ENCODE peak calls at places on chromosome 18, in five cellular contexts. E is cardiac muscle cell; U is upper lobe of right lung; B is CD8-positive, alpha-beta T cell; I is adrenal gland. D is an unnamed sample.

GRCh38 chr18:37282386-37283037 is 283.1 kb downstream of the CELF4 start:
- DNase-seq in E (peak; percentile 10), U (no peak), B (no peak), I (no peak), D (no peak)

GRCh38 chr18:79496978-79497637 is 101.4 kb downstream of the NFATC1 start:
- DNase-seq in E (no peak), U (peak; percentile 51), B (no peak), I (peak; percentile 44), D (peak; percentile 61)

GRCh38 chr18:35141077-35141476 is 99.8 kb upstream of the ZNF397 start:
- DNase-seq in E (no peak), U (no peak), B (no peak), I (no peak), D (no peak)

GRCh38 chr18:42334931-42335330 is 379.9 kb downstream of the PIK3C3 start:
- DNase-seq in E (no peak), U (no peak), B (no peak), I (no peak), D (no peak)

GRCh38 chr18:31740180-31740579 is 20.5 kb downstream of the SLC25A52 start:
- DNase-seq in E (no peak), U (no peak), B (no peak), I (no peak), D (no peak)

GRCh38 chr18:3148930-3149535 is 70.7 kb downstream of the MYOM1 start:
- DNase-seq in E (no peak), U (no peak), B (no peak), I (no peak), D (no peak)

GRCh38 chr18:48326901-48327675 is 82.1 kb downstream of the ZBTB7C start:
- DNase-seq in E (no peak), U (peak; percentile 46), B (no peak), I (peak; percentile 63), D (peak; percentile 35)

GRCh38 chr18:76923485-76924085 is 101.2 kb downstream of the ZNF236 start:
- DNase-seq in E (peak; percentile 13), U (no peak), B (no peak), I (no peak), D (peak; percentile 45)

GRCh38 chr18:33578371-33579146 is 540 bp downstream of the ASXL3 start:
- DNase-seq in E (peak; percentile 73), U (peak; percentile 58), B (no peak), I (no peak), D (peak; percentile 4)

GRCh38 chr18:13558132-13558531 is 168.2 kb downstream of the FAM210A start:
- DNase-seq in E (peak; percentile 72), U (no peak), B (peak; percentile 36), I (no peak), D (peak; percentile 58)

GRCh38 chr18:70411886-70412443 is 123.1 kb downstream of the SOCS6 start:
- DNase-seq in E (no peak), U (no peak), B (no peak), I (no peak), D (no peak)

DNA sequence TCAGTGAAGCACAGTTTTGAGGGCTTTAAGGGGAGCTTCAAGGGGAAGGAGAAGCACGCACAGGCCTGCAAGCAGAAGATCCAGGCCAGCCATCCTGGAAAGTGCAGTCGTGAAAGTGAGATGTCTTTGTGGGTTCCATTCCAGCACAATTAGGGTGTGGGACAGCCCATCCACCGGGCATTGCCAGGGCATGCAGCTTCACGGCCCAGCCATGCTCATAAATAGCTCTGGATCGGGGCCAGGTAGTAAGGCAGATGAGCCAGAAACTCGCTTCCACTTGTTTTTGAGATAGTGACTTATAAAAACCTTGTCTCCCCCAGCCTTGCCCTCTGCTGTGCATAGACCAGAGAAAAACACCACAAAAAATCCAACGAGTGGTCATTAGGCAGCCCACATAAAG is 21.0 kb downstream of the KDSR start:
- DNase-seq in E (no peak), U (no peak), B (no peak), I (peak; percentile 78), D (no peak)
- TF ChIP-seq CTCF in E (no peak), U (no peak), B (no peak), I (no peak), D (no peak)

DNA sequence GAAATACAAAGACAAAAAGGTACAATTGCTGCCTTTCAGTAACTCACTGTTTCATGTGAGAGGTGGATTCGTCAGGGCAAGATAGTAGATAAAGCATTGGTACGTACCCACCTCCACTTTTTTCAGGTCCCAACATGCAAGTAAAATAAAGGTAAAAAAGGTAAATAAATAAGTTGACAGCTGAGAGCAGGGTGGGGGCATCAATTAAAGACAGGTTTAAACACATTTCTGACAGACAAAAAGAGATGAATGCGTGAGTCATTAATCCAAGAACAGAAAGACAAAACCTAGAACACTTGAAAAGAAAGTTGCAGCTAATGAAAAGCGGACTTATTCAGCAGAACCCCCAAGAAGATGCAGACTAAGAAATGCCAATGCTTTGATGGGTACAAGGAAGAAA is 979.6 kb upstream of the CDH2 start:
- DNase-seq in E (no peak), U (no peak), B (no peak), I (no peak), D (no peak)
- H3K4me3 ChIP-seq in E (no peak overlapping the region), U (no peak overlapping the region), B (no peak overlapping the region), I (no peak overlapping the region), D (no peak overlapping the region)

DNA sequence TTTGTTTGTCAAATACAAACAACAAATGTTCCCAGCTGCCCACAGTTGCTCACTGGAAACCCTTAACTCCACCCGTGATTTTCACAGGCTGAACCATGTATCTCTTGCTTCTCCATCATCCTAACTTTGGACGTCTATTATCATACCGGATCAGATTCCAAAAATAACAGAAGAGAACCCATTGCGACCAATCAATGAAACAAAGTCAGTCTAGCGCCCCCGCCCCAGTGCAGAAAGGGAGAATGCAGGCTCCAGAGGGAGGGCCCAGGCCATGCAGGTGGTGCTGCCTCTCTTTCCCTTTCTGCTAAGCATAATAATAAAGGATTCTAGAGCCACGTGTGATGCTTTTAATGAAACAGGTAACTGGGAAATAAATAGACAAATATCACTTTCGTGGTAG is 24.1 kb downstream of the COLEC12 start:
- DNase-seq in E (no peak), U (no peak), B (no peak), I (no peak), D (no peak)
- TF ChIP-seq CTCF in E (no peak), U (no peak), B (no peak), I (no peak), D (no peak)

DNA sequence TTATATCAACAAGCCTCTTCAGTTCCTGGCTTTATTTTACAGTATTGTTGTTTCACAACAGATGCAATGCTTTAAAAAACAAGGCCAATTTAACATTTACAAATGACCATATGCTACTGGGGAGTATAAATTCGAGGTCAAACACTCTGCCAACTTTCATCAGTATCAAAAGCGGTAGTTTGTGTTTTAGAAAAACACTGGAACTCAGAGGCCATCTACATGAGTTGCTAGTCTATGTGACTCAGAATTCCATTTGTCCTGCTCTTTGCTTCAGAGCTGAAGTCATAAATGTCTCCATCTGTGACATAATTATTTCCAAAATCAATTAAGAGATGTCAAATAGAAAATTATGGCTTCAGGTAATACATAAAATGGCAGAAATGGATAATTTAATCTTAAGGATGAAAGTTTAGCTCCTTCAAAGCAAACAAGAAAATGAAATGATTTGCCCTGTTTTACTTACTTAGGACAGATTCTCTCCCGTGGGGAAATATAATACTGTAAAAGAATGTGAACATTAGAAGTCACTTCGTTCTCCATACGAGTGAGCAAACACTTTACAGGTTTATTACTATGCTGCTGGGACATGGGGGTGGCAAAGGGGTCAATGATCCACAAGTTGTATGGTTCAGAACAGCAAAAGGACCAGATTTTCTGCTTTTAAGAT is 3.7 kb downstream of the MEX3C start:
- DNase-seq in E (no peak), U (no peak), B (no peak), I (no peak), D (no peak)
- H3K4me3 ChIP-seq in E (peak overlapping the region; percentile 95), U (peak overlapping the region; percentile 4), B (no peak overlapping the region), I (no peak overlapping the region), D (peak overlapping the region; percentile 85)